ENCODE peak calls at places on chromosome 11, in four cellular contexts. I is activated naive CD4-positive, alpha-beta T cell; L is upper lobe of right lung; R is GM12865. T is an unnamed sample.

GRCh38 chr11:77090046-77090372 is 12.6 kb upstream of the OMP start:
- DNase-seq in I (no peak), L (no peak), R (no peak), T (no peak)

GRCh38 chr11:67278939-67279588 is 10.0 kb upstream of the ANKRD13D start:
- DNase-seq in I (no peak), L (peak; percentile 42), R (no peak), T (no peak)

GRCh38 chr11:76830639-76831312 is 29.9 kb upstream of the ACER3 start:
- DNase-seq in I (no peak), L (no peak), R (no peak), T (peak; percentile 84)

GRCh38 chr11:14259870-14260269 is 99.1 kb downstream of the RRAS2 start:
- DNase-seq in I (no peak), L (no peak), R (no peak), T (no peak)

GRCh38 chr11:85764796-85765195 is 46.1 kb downstream of the SYTL2 start:
- DNase-seq in I (no peak), L (no peak), R (no peak), T (no peak)

GRCh38 chr11:85301895-85302678 is 325.1 kb downstream of the DLG2 start:
- DNase-seq in I (no peak), L (no peak), R (no peak), T (no peak)

GRCh38 chr11:66957971-66958231 is 282 bp downstream of the PC start:
- DNase-seq in I (no peak), L (no peak), R (no peak), T (no peak)

GRCh38 chr11:14872032-14872431 is 20.0 kb downstream of the CYP2R1 start:
- DNase-seq in I (no peak), L (no peak), R (no peak), T (no peak)

GRCh38 chr11:30344085-30344484 is 21.2 kb downstream of the ARL14EP start:
- DNase-seq in I (no peak), L (no peak), R (peak; percentile 65), T (no peak)

GRCh38 chr11:66745356-66746235 is 16.6 kb upstream of the SPTBN2 start:
- DNase-seq in I (no peak), L (peak; percentile 77), R (peak; percentile 75), T (peak; percentile 19)

GRCh38 chr11:2467695-2468055 is 22.9 kb downstream of the KCNQ1 start:
- DNase-seq in I (no peak), L (peak; percentile 55), R (no peak), T (no peak)

GRCh38 chr11:121508449-121508848 is 55.7 kb upstream of the SORL1-AS1 start:
- DNase-seq in I (no peak), L (no peak), R (no peak), T (no peak)

GRCh38 chr11:64181506-64182411 is 4.2 kb upstream of the STIP1 start:
- DNase-seq in I (no peak), L (peak; percentile 93), R (peak; percentile 64), T (peak; percentile 94)

GRCh38 chr11:34339149-34340064 is 18.4 kb downstream of the ABTB2 start:
- DNase-seq in I (no peak), L (no peak), R (peak; percentile 37), T (no peak)

GRCh38 chr11:72013765-72014711 is 15.3 kb downstream of the IL18BP start:
- DNase-seq in I (no peak), L (peak; percentile 49), R (no peak), T (no peak)

GRCh38 chr11:133793271-133793848 is 52.0 kb downstream of the SPATA19 start:
- DNase-seq in I (no peak), L (no peak), R (no peak), T (no peak)

GRCh38 chr11:70494559-70495350 is 96.4 kb downstream of the CTTN start:
- DNase-seq in I (no peak), L (peak; percentile 47), R (no peak), T (no peak)

GRCh38 chr11:45392621-45393183 is 106.6 kb upstream of the SYT13 start:
- DNase-seq in I (no peak), L (no peak), R (no peak), T (no peak)

GRCh38 chr11:65501005-65501529 is 2.2 kb downstream of the MALAT1 start:
- DNase-seq in I (no peak), L (no peak), R (no peak), T (no peak)

GRCh38 chr11:78050964-78051831 is 12.5 kb upstream of the THRSP start:
- DNase-seq in I (no peak), L (no peak), R (no peak), T (peak; percentile 58)

GRCh38 chr11:108084811-108085210 is 36.6 kb upstream of the ACAT1 start:
- DNase-seq in I (no peak), L (no peak), R (no peak), T (no peak)

GRCh38 chr11:106286881-106287504 is 209.5 kb downstream of the AASDHPPT start:
- DNase-seq in I (no peak), L (no peak), R (no peak), T (no peak)

GRCh38 chr11:101765932-101766331 is 148.9 kb upstream of the CEP126 start:
- DNase-seq in I (no peak), L (no peak), R (no peak), T (no peak)

GRCh38 chr11:134678744-134679143 is 266.7 kb upstream of the B3GAT1 start:
- DNase-seq in I (no peak), L (no peak), R (no peak), T (no peak)

GRCh38 chr11:114209904-114210303 is 86.3 kb upstream of the NNMT start:
- DNase-seq in I (no peak), L (no peak), R (no peak), T (no peak)

GRCh38 chr11:65776710-65777141 is 4.0 kb downstream of the AP5B1 start:
- DNase-seq in I (no peak), L (peak; percentile 48), R (no peak), T (no peak)

GRCh38 chr11:75273331-75273988 is 32.9 kb downstream of the TPBGL start:
- DNase-seq in I (no peak), L (peak; percentile 35), R (no peak), T (no peak)

GRCh38 chr11:77299528-77299993 is 1.9 kb downstream of the GDPD4 start:
- DNase-seq in I (no peak), L (no peak), R (no peak), T (no peak)

T was measured in adipocyte.